ENCODE peak calls at places on chromosomes 7 and 10, in ten cellular contexts. B is CD8-positive, alpha-beta T cell; R is heart right ventricle; Z is A549; P is sigmoid colon; A is NB4; X is progenitor cell of endocrine pancreas; Q is cardiac fibroblast; U is MM.1S; H is uterus. I is an unnamed sample.

GRCh38 chr7:96484845-96485244 is 162.9 kb upstream of the SLC25A13 start:
- DNase-seq in X (no peak), A (no peak), R (no peak), Q (no peak), Z (no peak), U (no peak), B (no peak), H (no peak), P (no peak), I (no peak)

GRCh38 chr7:42677751-42678231 is 234.1 kb downstream of the C7orf25 start:
- DNase-seq in P (peak), Z (no peak), X (no peak), Q (peak), H (peak), B (no peak), U (no peak), A (no peak), R (no peak), I (no peak)

GRCh38 chr10:30553018-30553624 is 76.4 kb downstream of the LYZL2 start:
- DNase-seq in B (no peak), U (no peak), Q (peak), H (no peak), R (no peak), X (no peak), Z (no peak), P (no peak), A (peak), I (peak)

GRCh38 chr7:130922206-130923112 is 188.5 kb upstream of the KLF14 start:
- DNase-seq in P (no peak), Q (no peak), H (no peak), U (no peak), X (no peak), Z (no peak), A (no peak), B (no peak), R (no peak), I (no peak)

GRCh38 chr10:53786236-53786635 is 1013.7 kb upstream of the MBL2 start:
- DNase-seq in H (no peak), B (no peak), X (no peak), A (peak), R (no peak), P (no peak), Z (no peak), U (no peak), Q (no peak), I (no peak)

GRCh38 chr10:47418966-47419365 is 34.9 kb upstream of the ZNF488 start:
- DNase-seq in X (no peak), H (no peak), A (no peak), Q (no peak), Z (no peak), P (no peak), R (no peak), U (no peak), B (no peak), I (no peak)

GRCh38 chr10:118955531-118956252 is 73.8 kb upstream of the NANOS1 start:
- DNase-seq in P (no peak), R (no peak), Q (no peak), X (no peak), A (peak), B (no peak), Z (no peak), U (peak), H (no peak), I (no peak)

GRCh38 chr10:122126763-122127659 is 138.0 kb downstream of the TACC2 start:
- DNase-seq in Q (peak), R (peak), P (peak), U (no peak), A (peak), B (no peak), X (no peak), Z (peak), H (peak), I (no peak)

GRCh38 chr7:153408360-153409335 is 643.5 kb upstream of the DPP6 start:
- DNase-seq in R (no peak), P (no peak), A (no peak), Q (no peak), X (no peak), Z (no peak), U (no peak), H (no peak), B (no peak), I (no peak)

GRCh38 chr10:128091636-128092210 is 34.5 kb downstream of the MKI67 start:
- DNase-seq in P (no peak), Z (no peak), R (no peak), B (no peak), U (no peak), X (no peak), A (no peak), H (no peak), Q (no peak), I (no peak)

GRCh38 chr10:128084991-128085390 is 41.2 kb downstream of the MKI67 start:
- DNase-seq in Z (no peak), H (no peak), Q (no peak), X (no peak), U (no peak), P (peak), B (no peak), A (no peak), R (no peak), I (no peak)

GRCh38 chr10:128086003-128086863 is 40.0 kb downstream of the MKI67 start:
- DNase-seq in A (peak), X (no peak), U (no peak), H (no peak), B (no peak), P (peak), Q (no peak), Z (no peak), R (no peak), I (no peak)

GRCh38 chr10:128087146-128087883 is 38.9 kb downstream of the MKI67 start:
- DNase-seq in P (no peak), H (no peak), U (peak), A (no peak), Q (no peak), X (no peak), Z (no peak), R (no peak), B (no peak), I (no peak)

GRCh38 chr10:128087884-128088695 is 38.1 kb downstream of the MKI67 start:
- DNase-seq in X (no peak), Q (no peak), B (no peak), Z (peak), U (peak), H (no peak), A (no peak), R (no peak), P (no peak), I (no peak)
- TF ChIP-seq CTCF in X (peak), Q (no peak), B (no peak), Z (peak), U (peak), H (no peak), A (peak), R (no peak), P (no peak), I (peak)

GRCh38 chr7:99447943-99448342 is 9.2 kb downstream of the CPSF4 start:
- DNase-seq in A (peak), Q (no peak), Z (peak), U (peak), B (no peak), R (no peak), H (no peak), P (no peak), X (no peak), I (no peak)
- TF ChIP-seq CTCF in A (peak), Q (no peak), Z (peak), U (peak), B (no peak), R (no peak), H (no peak), P (no peak), X (peak), I (no peak)

GRCh38 chr10:105241254-105241653 is 600.2 kb downstream of the SORCS3 start:
- DNase-seq in P (no peak), X (no peak), B (no peak), U (no peak), Z (no peak), R (no peak), H (no peak), A (no peak), Q (no peak), I (no peak)

GRCh38 chr10:105239311-105240215 is 598.5 kb downstream of the SORCS3 start:
- DNase-seq in Z (no peak), Q (no peak), P (no peak), H (no peak), X (no peak), A (no peak), B (no peak), R (no peak), U (no peak), I (no peak)

GRCh38 chr10:105243825-105244224 is 602.7 kb downstream of the SORCS3 start:
- DNase-seq in H (no peak), X (no peak), R (no peak), Q (no peak), B (no peak), A (no peak), P (no peak), U (no peak), Z (no peak), I (no peak)

GRCh38 chr10:105247831-105248499 is 606.9 kb downstream of the SORCS3 start:
- DNase-seq in R (no peak), U (no peak), Z (no peak), X (no peak), A (no peak), H (no peak), Q (no peak), B (no peak), P (no peak), I (no peak)

DNA sequence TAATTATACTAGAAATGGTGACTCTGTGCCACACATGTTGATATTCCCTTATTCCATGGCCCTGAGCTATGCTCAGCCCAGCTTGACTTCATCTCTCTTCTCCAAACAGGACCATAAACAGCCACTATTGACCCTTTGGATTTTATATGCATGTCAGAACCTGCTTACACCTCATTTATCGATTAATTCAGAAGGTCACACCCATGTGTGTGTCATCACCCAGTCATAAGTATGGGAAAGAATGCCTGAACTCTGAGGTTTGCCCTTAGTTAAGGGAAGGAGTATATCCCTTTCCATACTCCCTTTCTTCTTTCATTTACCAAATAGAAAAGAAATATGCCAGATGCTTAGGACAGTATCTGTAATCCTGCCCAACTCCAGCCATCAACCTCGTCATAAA is 602.3 kb downstream of the SORCS3 start:
- DNase-seq in B (no peak), X (no peak), Q (no peak), Z (no peak), H (no peak), U (no peak), R (no peak), A (no peak), P (no peak), I (no peak)
- TF ChIP-seq CTCF in B (no peak), X (no peak), Q (no peak), Z (no peak), H (no peak), U (no peak), R (no peak), A (no peak), P (no peak), I (no peak)

DNA sequence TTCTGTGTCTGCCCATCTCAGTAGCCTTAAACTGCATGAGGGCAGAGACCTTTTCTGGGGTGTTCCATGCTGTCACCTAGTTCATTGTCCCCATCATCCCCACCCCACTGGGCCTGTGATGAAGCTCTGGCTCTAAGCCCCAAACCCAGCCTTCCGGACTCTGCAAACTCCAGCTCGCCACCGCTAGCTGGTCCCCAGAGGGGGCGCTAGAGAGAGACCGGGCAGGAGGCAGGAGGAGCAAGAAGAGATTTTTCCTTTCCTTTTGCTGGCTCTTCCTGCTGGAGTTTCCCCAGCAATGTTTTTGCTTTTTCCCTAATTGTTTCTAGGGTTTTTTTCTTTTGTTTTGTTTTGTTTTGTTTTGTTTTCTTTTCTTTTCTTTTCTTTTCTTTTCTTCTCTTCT is 234.4 kb downstream of the TEX36 start:
- DNase-seq in P (no peak), A (peak), B (no peak), R (no peak), U (no peak), Z (peak), Q (peak), H (no peak), X (no peak), I (peak)
- TF ChIP-seq CTCF in P (no peak), A (peak), B (no peak), R (peak), U (peak), Z (peak), Q (peak), H (no peak), X (peak), I (peak)

GRCh38 chr10:117537436-117537903 is 5.1 kb upstream of the EMX2 start:
- DNase-seq in A (peak), X (peak), P (no peak), Z (peak), R (no peak), H (peak), B (no peak), Q (no peak), U (peak), I (peak)
- TF ChIP-seq CTCF in A (peak), X (peak), P (no peak), Z (peak), R (peak), H (peak), B (no peak), Q (no peak), U (peak), I (peak)

GRCh38 chr10:90723416-90724068 is 134.3 kb downstream of the HTR7 start:
- DNase-seq in R (no peak), X (no peak), B (no peak), A (no peak), Z (no peak), U (peak), Q (no peak), H (no peak), P (no peak), I (no peak)

GRCh38 chr10:90712529-90712928 is 145.3 kb downstream of the HTR7 start:
- DNase-seq in R (no peak), X (no peak), Z (no peak), A (no peak), U (no peak), Q (no peak), P (no peak), H (no peak), B (no peak), I (no peak)

GRCh38 chr10:90722832-90723231 is 135.0 kb downstream of the HTR7 start:
- DNase-seq in B (no peak), A (no peak), H (no peak), R (no peak), Q (no peak), P (no peak), U (no peak), X (no peak), Z (no peak), I (no peak)

DNA sequence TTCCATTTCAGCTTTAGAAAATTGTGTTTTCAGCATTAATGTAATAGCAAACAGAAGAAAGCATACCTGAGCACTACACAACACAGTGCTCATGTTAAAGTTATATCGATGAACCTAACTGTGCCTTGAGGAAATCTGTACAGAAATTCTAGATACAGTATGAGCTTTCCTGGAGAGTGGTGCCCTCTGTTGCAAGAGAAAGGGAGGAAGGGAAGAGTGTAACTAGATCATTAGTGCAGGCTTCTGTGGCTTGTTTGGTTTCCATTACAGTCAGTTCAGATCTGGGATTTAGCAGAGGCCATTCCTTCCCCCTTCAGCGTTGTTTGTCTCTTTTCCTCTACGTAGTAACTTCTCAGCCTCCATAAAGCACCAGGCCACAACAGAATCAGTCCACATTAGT is 139.7 kb downstream of the HTR7 start:
- DNase-seq in P (no peak), R (no peak), U (no peak), Q (peak), H (no peak), X (no peak), B (no peak), Z (no peak), A (no peak), I (no peak)
- TF ChIP-seq CTCF in P (no peak), R (no peak), U (no peak), Q (peak), H (no peak), X (no peak), B (no peak), Z (no peak), A (no peak), I (no peak)

DNA sequence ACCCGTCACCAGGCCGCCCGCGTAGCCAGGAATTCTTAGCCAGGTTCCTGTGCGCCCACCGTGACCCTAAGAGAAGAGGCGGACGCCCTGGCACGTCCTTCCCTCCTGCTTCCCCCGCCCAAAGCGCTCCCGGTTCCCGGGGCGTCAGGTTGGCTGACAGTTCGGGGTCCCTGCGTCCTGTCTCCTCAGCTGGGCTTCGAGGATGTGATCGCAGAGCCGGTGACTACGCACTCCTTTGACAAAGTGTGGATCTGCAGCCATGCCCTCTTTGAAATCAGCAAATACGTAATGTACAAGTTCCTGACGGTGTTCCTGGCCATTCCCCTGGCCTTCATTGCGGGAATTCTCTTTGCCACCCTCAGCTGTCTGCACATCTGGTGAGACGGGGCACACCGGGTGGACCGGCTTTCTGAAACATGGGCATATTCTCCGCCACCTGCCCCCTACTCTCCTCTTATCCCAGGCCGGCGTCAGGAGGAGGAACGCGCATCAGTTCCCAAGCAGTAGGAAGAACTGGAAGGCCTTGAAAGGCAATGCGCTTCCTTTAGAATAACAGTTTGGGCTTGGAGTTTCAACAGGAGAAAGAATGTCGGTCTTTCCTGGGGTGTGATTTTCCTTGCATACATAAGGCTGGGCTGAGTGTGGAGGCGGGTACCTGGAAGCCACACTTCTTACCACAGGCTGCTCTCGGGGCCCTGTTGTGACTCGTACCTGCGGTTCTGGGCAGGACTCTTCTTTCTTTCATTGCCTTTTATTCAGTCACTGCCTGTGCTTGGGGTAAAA is 724 bp downstream of the CAV2 start:
- DNase-seq in H (no peak), Q (peak), A (no peak), P (peak), U (peak), B (no peak), R (peak), X (no peak), Z (no peak), I (peak)
- TF ChIP-seq CTCF in H (no peak), Q (no peak), A (no peak), P (no peak), U (no peak), B (no peak), R (no peak), X (no peak), Z (no peak), I (no peak)

GRCh38 chr7:92706563-92706962 is 116.4 kb upstream of the FAM133B start:
- DNase-seq in P (no peak), H (no peak), A (no peak), R (no peak), U (no peak), X (no peak), Z (no peak), B (no peak), Q (no peak), I (no peak)
- TF ChIP-seq CTCF in P (no peak), H (no peak), A (no peak), R (no peak), U (no peak), X (no peak), Z (no peak), B (no peak), Q (no peak), I (no peak)